ENCODE peak calls at places on chromosomes 2 and 18, in five cellular contexts. N, Y, W, K and S are unnamed samples.

GRCh38 chr2:96869824-96870630 is at the start of gene SEMA4C:
- DNase-seq in W (no peak), N (peak; percentile 86), K (peak; percentile 80), Y (peak; percentile 28), S (peak; percentile 59)

GRCh38 chr2:96321230-96322103 is 3.6 kb upstream of the ITPRIPL1 start:
- DNase-seq in N (peak; percentile 88), W (peak; percentile 62), K (peak; percentile 57), Y (peak; percentile 18), S (peak; percentile 70)

GRCh38 chr2:217316743-217317142 is 456.9 kb upstream of the TNP1 start:
- DNase-seq in K (no peak), N (no peak), W (no peak), Y (peak; percentile 61), S (peak; percentile 56)

GRCh38 chr18:10312316-10313015 is 142.0 kb upstream of the APCDD1 start:
- DNase-seq in W (no peak), N (no peak), K (no peak), Y (no peak), S (peak; percentile 70)

GRCh38 chr2:178764097-178764496 is 43.1 kb downstream of the TTN start:
- DNase-seq in W (no peak), K (no peak), Y (peak; percentile 15), N (no peak), S (peak; percentile 19)

GRCh38 chr2:14690926-14691325 is 58.4 kb downstream of the LRATD1 start:
- DNase-seq in K (no peak), N (no peak), W (no peak), Y (no peak), S (no peak)

GRCh38 chr2:1826188-1826905 is 82.0 kb upstream of the PXDN start:
- DNase-seq in Y (peak; percentile 9), W (no peak), K (no peak), N (no peak), S (no peak)

GRCh38 chr2:152513681-152514080 is 178.7 kb downstream of the FMNL2 start:
- DNase-seq in W (no peak), Y (peak; percentile 65), N (no peak), K (peak; percentile 25), S (peak; percentile 85)

GRCh38 chr18:49811151-49811938 is 2.0 kb downstream of the ACAA2 start:
- DNase-seq in K (no peak), Y (no peak), W (no peak), N (peak; percentile 12), S (no peak)

GRCh38 chr2:15275341-15275740 is 285.8 kb downstream of the NBAS start:
- DNase-seq in Y (no peak), K (no peak), N (no peak), W (no peak), S (no peak)

GRCh38 chr2:239944706-239945551 is 80.2 kb downstream of the NDUFA10 start:
- DNase-seq in W (no peak), N (no peak), K (no peak), Y (no peak), S (no peak)

GRCh38 chr2:120879401-120880295 is 144.0 kb downstream of the GLI2 start:
- DNase-seq in Y (peak; percentile 33), N (no peak), W (no peak), K (no peak), S (no peak)

GRCh38 chr2:29372185-29372584 is 257.0 kb downstream of the CLIP4 start:
- DNase-seq in Y (no peak), N (no peak), K (no peak), W (no peak), S (peak; percentile 7)

GRCh38 chr2:236916181-236916580 is 169.5 kb upstream of the COPS8 start:
- DNase-seq in K (no peak), W (no peak), N (no peak), Y (no peak), S (no peak)

GRCh38 chr2:234674781-234675201 is 177.9 kb upstream of the ARL4C start:
- DNase-seq in W (no peak), Y (peak; percentile 72), N (no peak), K (no peak), S (peak; percentile 74)

GRCh38 chr18:62500174-62500573 is 22.7 kb upstream of the ZCCHC2 start:
- DNase-seq in Y (no peak), K (no peak), N (no peak), W (no peak), S (no peak)

GRCh38 chr18:3121256-3121655 is 98.5 kb downstream of the MYOM1 start:
- DNase-seq in Y (no peak), W (no peak), N (no peak), K (no peak), S (no peak)

GRCh38 chr2:188114014-188114413 is 177.7 kb upstream of the GULP1 start:
- DNase-seq in N (peak; percentile 44), W (no peak), Y (peak; percentile 12), K (no peak), S (peak; percentile 13)

GRCh38 chr2:19536136-19536535 is 177.7 kb upstream of the OSR1 start:
- DNase-seq in W (no peak), N (no peak), K (no peak), Y (no peak), S (peak; percentile 50)

GRCh38 chr18:79522451-79523220 is 126.9 kb downstream of the NFATC1 start:
- DNase-seq in W (no peak), Y (no peak), K (no peak), N (no peak), S (no peak)

GRCh38 chr2:65608966-65609365 is 176.6 kb upstream of the SPRED2 start:
- DNase-seq in W (no peak), K (no peak), Y (no peak), N (no peak), S (no peak)

GRCh38 chr2:209044307-209044706 is 379.5 kb upstream of the MAP2 start:
- DNase-seq in K (no peak), N (no peak), Y (no peak), W (no peak), S (no peak)

GRCh38 chr2:1940660-1941059 is 196.3 kb upstream of the PXDN start:
- DNase-seq in K (peak; percentile 55), Y (peak; percentile 39), W (no peak), N (peak; percentile 87), S (peak; percentile 38)